ENCODE peak calls at places on chromosomes 11 and 22, in five cellular contexts. O, C, W, R and H are unnamed samples.

GRCh38 chr11:74636633-74637184 is 44.3 kb downstream of the POLD3 start:
- DNase-seq in O (peak; percentile 91), C (peak; percentile 87), W (no peak), R (no peak), H (peak; percentile 92)

GRCh38 chr22:37556750-37557149 is 3.5 kb upstream of the CDC42EP1 start:
- DNase-seq in O (peak; percentile 46), C (no peak), W (no peak), R (no peak), H (no peak)

GRCh38 chr11:2576536-2576935 is 123.3 kb downstream of the KCNQ1OT1 start:
- DNase-seq in O (no peak), C (no peak), W (no peak), R (peak; percentile 51), H (no peak)

GRCh38 chr11:74269161-74269809 is 42.2 kb downstream of the P4HA3 start:
- DNase-seq in O (peak; percentile 58), C (peak; percentile 63), W (no peak), R (no peak), H (peak; percentile 21)

GRCh38 chr22:20243176-20243544 is 25.0 kb downstream of the RTN4R start:
- DNase-seq in O (no peak), C (no peak), W (no peak), R (no peak), H (no peak)

GRCh38 chr11:43576834-43577521 is 103.6 kb upstream of the HSD17B12 start:
- DNase-seq in O (peak; percentile 46), C (peak; percentile 62), W (peak; percentile 26), R (peak; percentile 58), H (peak; percentile 66)

GRCh38 chr22:36493690-36494110 is 12.3 kb upstream of the TXN2 start:
- DNase-seq in O (no peak), C (no peak), W (peak; percentile 42), R (no peak), H (no peak)

GRCh38 chr22:50157976-50158375 is 12.6 kb upstream of the PANX2 start:
- DNase-seq in O (no peak), C (no peak), W (no peak), R (no peak), H (peak; percentile 79)

GRCh38 chr11:26025680-26026079 is 306.2 kb upstream of the ANO3 start:
- DNase-seq in O (no peak), C (peak; percentile 47), W (no peak), R (no peak), H (peak; percentile 78)

GRCh38 chr11:40302669-40303068 is 1156.8 kb downstream of the LRRC4C start:
- DNase-seq in O (peak; percentile 83), C (peak; percentile 74), W (no peak), R (no peak), H (no peak)

GRCh38 chr11:119828011-119828410 is 99.0 kb upstream of the NECTIN1 start:
- DNase-seq in O (no peak), C (no peak), W (no peak), R (no peak), H (no peak)

GRCh38 chr11:47264119-47264915 is 5.6 kb upstream of the MADD start:
- DNase-seq in O (peak; percentile 72), C (peak; percentile 9), W (no peak), R (no peak), H (no peak)

GRCh38 chr11:15288801-15289342 is 174.1 kb downstream of the INSC start:
- DNase-seq in O (no peak), C (no peak), W (no peak), R (no peak), H (no peak)

GRCh38 chr22:44406581-44407403 is 91.2 kb downstream of the RTL6 start:
- DNase-seq in O (peak; percentile 62), C (peak; percentile 3), W (no peak), R (peak; percentile 41), H (peak; percentile 47)

GRCh38 chr11:13781153-13781552 is 112.7 kb downstream of the FAR1 start:
- DNase-seq in O (no peak), C (no peak), W (no peak), R (no peak), H (peak; percentile 37)

GRCh38 chr22:40449676-40450035 is 79.3 kb downstream of the SGSM3 start:
- DNase-seq in O (peak; percentile 77), C (peak; percentile 58), W (no peak), R (no peak), H (peak; percentile 25)

GRCh38 chr11:33682446-33682845 is 18.2 kb downstream of the C11orf91 start:
- DNase-seq in O (no peak), C (no peak), W (no peak), R (no peak), H (peak; percentile 82)

GRCh38 chr11:128522943-128523518 is 64.3 kb downstream of the ETS1 start:
- DNase-seq in O (no peak), C (no peak), W (no peak), R (no peak), H (no peak)

GRCh38 chr11:40118780-40119179 is 1340.7 kb downstream of the LRRC4C start:
- DNase-seq in O (no peak), C (no peak), W (no peak), R (no peak), H (no peak)

GRCh38 chr11:66920978-66921784 is 37.0 kb downstream of the PC start:
- DNase-seq in O (no peak), C (no peak), W (no peak), R (no peak), H (no peak)

GRCh38 chr22:19610518-19611253 is 86.5 kb upstream of the CLDN5 start:
- DNase-seq in O (no peak), C (no peak), W (no peak), R (no peak), H (no peak)

GRCh38 chr22:31036671-31037550 is 44.2 kb upstream of the SMTN start:
- DNase-seq in O (peak; percentile 33), C (no peak), W (no peak), R (no peak), H (peak; percentile 79)
- H3K4me3 ChIP-seq in O (peak overlapping the region; percentile 25), C (no peak overlapping the region), W (no peak overlapping the region), R (peak overlapping the region; percentile 18), H (no peak overlapping the region)

GRCh38 chr11:62054484-62055121 is 69.2 kb upstream of the INCENP start:
- DNase-seq in O (no peak), C (peak; percentile 56), W (no peak), R (no peak), H (peak; percentile 85)
- TF ChIP-seq CTCF in O (peak; percentile 25), C (peak; percentile 33), W (peak; percentile 15), R (peak; percentile 21), H (peak; percentile 68)

GRCh38 chr22:25741692-25742626 is at the start of gene MYO18B:
- DNase-seq in O (peak; percentile 36), C (no peak), W (no peak), R (peak; percentile 81), H (no peak)
- H3K4me3 ChIP-seq in O (no peak within 1 kb of the TSS), C (no peak within 1 kb of the TSS), W (no peak within 1 kb of the TSS), R (peak within 1 kb of the TSS; percentile 62), H (no peak within 1 kb of the TSS)

GRCh38 chr11:102661040-102661439 is 35.9 kb upstream of the MMP20 start:
- DNase-seq in O (no peak), C (no peak), W (no peak), R (no peak), H (no peak)

GRCh38 chr11:102669664-102670063 is 35.9 kb downstream of the MMP27 start:
- DNase-seq in O (peak; percentile 55), C (no peak), W (no peak), R (no peak), H (no peak)

GRCh38 chr11:102662607-102663006 is 37.5 kb upstream of the MMP20 start:
- DNase-seq in O (no peak), C (no peak), W (no peak), R (no peak), H (no peak)

GRCh38 chr11:102666331-102666957 is 39.1 kb downstream of the MMP27 start:
- DNase-seq in O (peak; percentile 39), C (peak; percentile 65), W (peak; percentile 29), R (no peak), H (peak; percentile 53)

DNA sequence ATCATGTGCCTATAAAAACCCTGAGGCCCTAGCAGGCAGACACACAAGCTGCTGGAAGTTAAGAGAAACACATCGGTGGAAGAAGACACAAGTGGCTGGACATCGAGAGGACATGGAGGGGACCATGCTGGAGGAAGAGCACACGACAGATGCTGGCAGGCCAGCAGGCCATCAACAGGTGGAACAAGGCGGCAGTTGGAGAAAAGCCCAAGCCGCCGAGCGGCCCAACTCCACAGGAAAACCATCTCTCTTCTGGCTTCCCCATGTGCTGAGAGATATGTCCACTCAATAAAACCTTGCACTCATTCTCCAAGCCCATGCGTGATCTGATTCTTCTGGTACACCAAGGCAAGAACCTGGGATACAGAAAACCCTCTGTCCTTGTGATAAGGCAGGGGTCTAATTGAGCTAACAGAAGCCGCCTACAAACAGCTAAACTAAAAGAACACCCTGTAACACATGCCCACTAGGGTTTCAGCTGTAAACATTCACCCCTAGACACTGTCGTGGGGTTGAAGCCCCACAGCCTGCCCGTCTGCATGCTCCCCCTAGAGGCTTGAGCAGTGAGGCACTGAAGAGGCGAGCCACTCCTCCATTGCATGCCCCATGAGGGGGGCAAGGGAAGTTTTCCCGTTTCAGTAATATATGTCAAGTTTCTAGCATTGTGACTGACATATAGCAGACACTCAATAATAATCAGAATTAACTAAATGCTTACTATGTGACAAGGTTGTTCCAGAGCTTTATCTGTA is 39.0 kb upstream of the MMP20 start:
- DNase-seq in O (no peak), C (peak; percentile 8), W (no peak), R (no peak), H (no peak)
- TF ChIP-seq CTCF in O (no peak), C (peak; percentile 53), W (no peak), R (no peak), H (peak; percentile 26)

GRCh38 chr11:122695076-122695620 is 39.6 kb downstream of the UBASH3B start:
- DNase-seq in O (no peak), C (peak; percentile 51), W (no peak), R (no peak), H (no peak)

GRCh38 chr11:122696662-122697061 is 41.1 kb downstream of the UBASH3B start:
- DNase-seq in O (no peak), C (no peak), W (no peak), R (no peak), H (no peak)

GRCh38 chr11:122698390-122698789 is 42.9 kb downstream of the UBASH3B start:
- DNase-seq in O (no peak), C (no peak), W (no peak), R (no peak), H (no peak)

GRCh38 chr11:122700676-122701075 is 45.2 kb downstream of the UBASH3B start:
- DNase-seq in O (no peak), C (no peak), W (no peak), R (no peak), H (no peak)

GRCh38 chr11:122697636-122698167 is 42.2 kb downstream of the UBASH3B start:
- DNase-seq in O (peak; percentile 65), C (peak; percentile 83), W (peak; percentile 18), R (no peak), H (peak; percentile 91)
- H3K4me3 ChIP-seq in O (no peak overlapping the region), C (no peak overlapping the region), W (no peak overlapping the region), R (no peak overlapping the region), H (no peak overlapping the region)

GRCh38 chr11:60995798-60996197 is 24.3 kb downstream of the CD6 start:
- DNase-seq in O (no peak), C (peak; percentile 40), W (no peak), R (no peak), H (no peak)
- TF ChIP-seq CTCF in O (no peak), C (no peak), W (no peak), R (no peak), H (no peak)

DNA sequence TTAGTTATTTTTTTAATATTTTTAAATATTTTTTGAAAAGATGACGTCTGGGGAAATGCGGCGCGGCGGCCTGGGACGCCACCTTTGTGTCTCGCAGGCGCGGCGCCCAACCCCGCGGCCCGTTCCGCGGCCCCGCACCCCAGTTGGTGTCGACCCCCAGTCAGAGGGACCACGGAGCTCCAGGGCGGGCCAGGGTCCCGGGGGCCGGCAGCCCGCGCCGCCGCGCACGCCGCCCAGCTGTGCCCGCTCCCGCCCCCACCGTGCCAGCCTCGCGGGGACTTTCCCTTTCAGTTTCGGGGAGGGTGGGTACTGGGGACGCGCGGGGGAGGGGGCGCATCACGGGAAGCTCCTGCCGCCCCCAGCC is 1.6 kb downstream of the CCND1 start:
- DNase-seq in O (no peak), C (no peak), W (no peak), R (no peak), H (no peak)
- H3K4me3 ChIP-seq in O (peak overlapping the region; percentile 98), C (peak overlapping the region; percentile 88), W (peak overlapping the region; percentile 73), R (peak overlapping the region; percentile 93), H (peak overlapping the region; percentile 89)